ENCODE peak calls at places on chromosomes 16 and 17, in seven cellular contexts. N is AG08395; V is amniotic stem cell; C is kidney; O is psoas muscle; D is astrocyte of the spinal cord; Q is activated gamma-delta T cell treated with anti-CD3 and anti-CD28 coated beads, Interleukin-2, amount 50 U/mL, for 16 hours. L is an unnamed sample.

GRCh38 chr16:66495440-66495839 is 54.5 kb downstream of the TK2 start:
- DNase-seq in N (no peak), V (no peak), C (peak), O (no peak), D (no peak), Q (no peak), L (no peak)

GRCh38 chr16:67393111-67393789 is at the start of gene TPPP3:
- DNase-seq in N (peak), V (peak), C (peak), O (peak), D (peak), Q (no peak), L (no peak)

GRCh38 chr16:12767897-12768296 is 35.8 kb downstream of the CPPED1 start:
- DNase-seq in N (no peak), V (no peak), C (no peak), O (no peak), D (peak), Q (no peak), L (no peak)

GRCh38 chr16:68374251-68374805 is 63.5 kb downstream of the PRMT7 start:
- DNase-seq in N (no peak), V (no peak), C (peak), O (no peak), D (no peak), Q (no peak), L (no peak)

GRCh38 chr17:45918241-45918745 is 23.9 kb downstream of the MAPT start:
- DNase-seq in N (no peak), V (no peak), C (no peak), O (no peak), D (no peak), Q (no peak), L (no peak)

GRCh38 chr17:57954421-57955182 is 610 bp downstream of the CUEDC1 start:
- DNase-seq in N (peak), V (peak), C (peak), O (peak), D (peak), Q (no peak), L (no peak)

GRCh38 chr17:8887834-8888703 is 20.6 kb upstream of the PIK3R6 start:
- DNase-seq in N (peak), V (no peak), C (no peak), O (no peak), D (peak), Q (no peak), L (no peak)

GRCh38 chr16:78102865-78103264 is 3.4 kb downstream of the WWOX start:
- DNase-seq in N (no peak), V (no peak), C (no peak), O (no peak), D (no peak), Q (no peak), L (no peak)

GRCh38 chr17:61499632-61500031 is 47.4 kb downstream of the TBX4 start:
- DNase-seq in N (no peak), V (no peak), C (no peak), O (no peak), D (no peak), Q (no peak), L (no peak)

GRCh38 chr16:29192329-29193247 is 207.7 kb downstream of the LAT start:
- DNase-seq in N (no peak), V (no peak), C (peak), O (no peak), D (no peak), Q (no peak), L (no peak)

GRCh38 chr16:84514874-84515835 is 10.7 kb upstream of the MEAK7 start:
- DNase-seq in N (no peak), V (no peak), C (no peak), O (peak), D (no peak), Q (peak), L (peak)

GRCh38 chr17:7593296-7593695 is 3.4 kb upstream of the SOX15 start:
- DNase-seq in N (no peak), V (no peak), C (peak), O (no peak), D (no peak), Q (no peak), L (no peak)

GRCh38 chr17:76250141-76250540 is 9.8 kb upstream of the RNF157 start:
- DNase-seq in N (no peak), V (no peak), C (no peak), O (no peak), D (no peak), Q (no peak), L (no peak)

GRCh38 chr17:59311051-59311468 is 20.4 kb upstream of the YPEL2 start:
- DNase-seq in N (peak), V (peak), C (no peak), O (no peak), D (peak), Q (peak), L (peak)

GRCh38 chr17:42178817-42179216 is 2.1 kb downstream of the KCNH4 start:
- DNase-seq in N (no peak), V (no peak), C (no peak), O (no peak), D (no peak), Q (no peak), L (no peak)

GRCh38 chr16:83953796-83954576 is 946 bp downstream of the OSGIN1 start:
- DNase-seq in N (no peak), V (no peak), C (no peak), O (no peak), D (peak), Q (no peak), L (no peak)

GRCh38 chr16:75308011-75308410 is 56.6 kb upstream of the BCAR1 start:
- DNase-seq in N (no peak), V (no peak), C (no peak), O (no peak), D (no peak), Q (no peak), L (no peak)

GRCh38 chr16:80948886-80949502 is 57.7 kb downstream of the CMC2 start:
- DNase-seq in N (peak), V (no peak), C (no peak), O (peak), D (peak), Q (no peak), L (peak)